ENCODE peak calls at places on chromosomes 1 and 21, in seven cellular contexts. D is K562, T is lower leg skin, Z is AG04449, W is PC-3, Q is AG09319, J is body of pancreas. B is an unnamed sample.
A peak's percentile ranks its signal among the peaks of the same experiment; 100 is the strongest.

GRCh38 chr1:151146416-151147131 is at the start of gene SEMA6C:
- DNase-seq in D (peak; percentile 94), T (peak; percentile 93), Z (peak; percentile 29), W (peak; percentile 96), Q (peak; percentile 66), J (peak; percentile 94), B (peak; percentile 96)

GRCh38 chr1:70205076-70205436 is 323 bp downstream of the LRRC40 start:
- DNase-seq in D (no peak), T (no peak), Z (no peak), W (no peak), Q (no peak), J (no peak), B (peak; percentile 3)

GRCh38 chr1:200740291-200741212 is 1.9 kb downstream of the CAMSAP2 start:
- DNase-seq in D (no peak), T (no peak), Z (no peak), W (peak; percentile 39), Q (no peak), J (no peak), B (peak; percentile 47)

GRCh38 chr1:79006564-79006963 is at the start of gene ADGRL4:
- DNase-seq in D (no peak), T (no peak), Z (no peak), W (no peak), Q (peak; percentile 4), J (peak; percentile 11), B (no peak)

GRCh38 chr21:31265293-31265692 is 78.8 kb downstream of the TIAM1 start:
- DNase-seq in D (no peak), T (no peak), Z (no peak), W (no peak), Q (no peak), J (no peak), B (no peak)

GRCh38 chr1:60903591-60903990 is 178.8 kb upstream of the NFIA start:
- DNase-seq in D (no peak), T (no peak), Z (no peak), W (no peak), Q (no peak), J (no peak), B (no peak)

GRCh38 chr1:206856674-206857464 is 8.6 kb upstream of the IL20 start:
- DNase-seq in D (no peak), T (no peak), Z (no peak), W (peak; percentile 51), Q (no peak), J (no peak), B (peak; percentile 54)

GRCh38 chr1:167043752-167044488 is 46.3 kb downstream of the GPA33 start:
- DNase-seq in D (peak; percentile 70), T (no peak), Z (no peak), W (peak; percentile 76), Q (no peak), J (peak; percentile 87), B (peak; percentile 83)

GRCh38 chr1:160108888-160109662 is 6.5 kb upstream of the ATP1A2 start:
- DNase-seq in D (peak; percentile 33), T (no peak), Z (no peak), W (peak; percentile 73), Q (no peak), J (peak; percentile 38), B (peak; percentile 88)

GRCh38 chr1:2385606-2386280 is 5.6 kb downstream of the MORN1 start:
- DNase-seq in D (no peak), T (no peak), Z (no peak), W (no peak), Q (no peak), J (no peak), B (no peak)

GRCh38 chr1:41493626-41494350 is 9.3 kb upstream of the EDN2 start:
- DNase-seq in D (peak; percentile 59), T (no peak), Z (no peak), W (no peak), Q (no peak), J (no peak), B (no peak)

GRCh38 chr1:51222136-51222787 is 13.8 kb upstream of the RNF11 start:
- DNase-seq in D (no peak), T (no peak), Z (no peak), W (no peak), Q (no peak), J (no peak), B (no peak)

GRCh38 chr1:66478116-66478515 is 55.8 kb upstream of the SGIP1 start:
- DNase-seq in D (no peak), T (no peak), Z (peak; percentile 92), W (peak; percentile 86), Q (no peak), J (no peak), B (peak; percentile 74)

GRCh38 chr1:25804964-25805862 is 5.2 kb downstream of the SELENON start:
- DNase-seq in D (no peak), T (no peak), Z (no peak), W (no peak), Q (no peak), J (no peak), B (no peak)

GRCh38 chr1:228367798-228368791 is 38.5 kb downstream of the TRIM11 start:
- DNase-seq in D (peak; percentile 96), T (no peak), Z (no peak), W (peak; percentile 65), Q (no peak), J (peak; percentile 18), B (no peak)

GRCh38 chr1:46489638-46490602 is at the start of gene DMBX1:
- DNase-seq in D (peak; percentile 92), T (no peak), Z (no peak), W (peak; percentile 73), Q (no peak), J (peak; percentile 40), B (peak; percentile 28)

GRCh38 chr1:110513511-110513910 is 5.5 kb downstream of the KCNA10 start:
- DNase-seq in D (no peak), T (no peak), Z (no peak), W (peak; percentile 11), Q (no peak), J (no peak), B (peak; percentile 8)

GRCh38 chr1:58861510-58861909 is 77.7 kb upstream of the JUN start:
- DNase-seq in D (no peak), T (no peak), Z (no peak), W (peak; percentile 58), Q (no peak), J (no peak), B (peak; percentile 25)

GRCh38 chr1:46615735-46616134 is 876 bp downstream of the MOB3C start:
- DNase-seq in D (no peak), T (no peak), Z (no peak), W (no peak), Q (no peak), J (no peak), B (no peak)

GRCh38 chr1:174074757-174075156 is 52.6 kb upstream of the RC3H1 start:
- DNase-seq in D (no peak), T (no peak), Z (peak; percentile 5), W (peak; percentile 42), Q (peak; percentile 3), J (no peak), B (peak; percentile 52)
- TF ChIP-seq CTCF in D (peak; percentile 81), T (no peak), Z (peak; percentile 14), W (peak; percentile 62), Q (peak; percentile 52), J (peak; percentile 48), B (peak; percentile 68)

DNA sequence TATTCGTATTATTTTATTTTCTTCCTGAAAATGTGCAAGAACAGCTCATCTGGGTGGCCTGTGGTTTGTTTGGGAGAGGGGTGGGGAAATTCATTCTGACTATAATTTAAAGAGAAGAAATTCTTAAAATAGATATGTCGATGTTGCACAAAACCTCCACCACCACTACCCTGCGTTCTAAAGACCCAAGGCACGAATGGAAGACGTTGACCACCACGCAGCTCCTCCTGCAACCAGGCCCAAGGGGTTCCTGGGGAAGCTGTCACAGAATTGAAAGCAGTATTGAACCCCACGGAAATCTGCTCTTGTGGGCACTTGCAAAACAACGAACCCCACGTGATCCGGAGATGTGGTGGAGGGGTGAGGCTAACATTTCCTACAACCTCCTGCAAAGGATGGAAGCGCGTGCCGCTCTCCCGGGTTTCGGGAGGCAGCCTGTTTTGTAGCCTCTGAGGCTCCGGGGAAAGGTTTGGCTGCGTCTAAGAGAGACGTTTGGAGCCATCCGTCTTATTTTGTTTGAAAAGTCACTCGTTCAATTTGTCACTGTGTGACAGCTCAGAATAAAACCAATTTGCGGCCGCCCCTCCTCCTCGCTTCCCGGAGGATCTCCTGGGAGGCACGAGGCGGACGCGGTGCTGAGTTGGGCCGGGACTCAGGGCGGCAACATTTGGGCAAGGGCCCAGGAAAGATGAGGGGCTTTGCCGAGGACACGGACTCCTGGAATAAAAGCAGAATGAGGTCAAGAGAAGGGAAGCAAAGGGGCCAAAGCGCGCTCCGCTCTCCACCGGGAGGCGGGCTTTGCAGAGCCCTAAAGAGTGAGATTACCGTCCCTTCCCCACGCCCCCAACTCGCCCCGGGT is 791 bp upstream of the HLX start:
- DNase-seq in D (peak; percentile 33), T (no peak), Z (no peak), W (no peak), Q (no peak), J (no peak), B (no peak)
- TF ChIP-seq CTCF in D (no peak), T (no peak), Z (no peak), W (no peak), Q (peak; percentile 14), J (no peak), B (no peak)

GRCh38 chr1:165893507-165893906 is 66.1 kb downstream of the UCK2 start:
- DNase-seq in D (no peak), T (no peak), Z (no peak), W (no peak), Q (no peak), J (no peak), B (no peak)

GRCh38 chr1:165892935-165893334 is 65.5 kb downstream of the UCK2 start:
- DNase-seq in D (no peak), T (no peak), Z (no peak), W (no peak), Q (no peak), J (no peak), B (no peak)

GRCh38 chr1:165896277-165896676 is 68.9 kb downstream of the UCK2 start:
- DNase-seq in D (no peak), T (no peak), Z (peak; percentile 92), W (peak; percentile 53), Q (peak; percentile 77), J (no peak), B (peak; percentile 71)

GRCh38 chr1:165895451-165895871 is 68.0 kb downstream of the UCK2 start:
- DNase-seq in D (no peak), T (no peak), Z (no peak), W (no peak), Q (no peak), J (no peak), B (no peak)

GRCh38 chr1:165894591-165894990 is 67.2 kb downstream of the UCK2 start:
- DNase-seq in D (no peak), T (no peak), Z (no peak), W (peak; percentile 16), Q (no peak), J (no peak), B (no peak)
- TF ChIP-seq CTCF in D (no peak), T (no peak), Z (peak; percentile 8), W (no peak), Q (no peak), J (no peak), B (no peak)

DNA sequence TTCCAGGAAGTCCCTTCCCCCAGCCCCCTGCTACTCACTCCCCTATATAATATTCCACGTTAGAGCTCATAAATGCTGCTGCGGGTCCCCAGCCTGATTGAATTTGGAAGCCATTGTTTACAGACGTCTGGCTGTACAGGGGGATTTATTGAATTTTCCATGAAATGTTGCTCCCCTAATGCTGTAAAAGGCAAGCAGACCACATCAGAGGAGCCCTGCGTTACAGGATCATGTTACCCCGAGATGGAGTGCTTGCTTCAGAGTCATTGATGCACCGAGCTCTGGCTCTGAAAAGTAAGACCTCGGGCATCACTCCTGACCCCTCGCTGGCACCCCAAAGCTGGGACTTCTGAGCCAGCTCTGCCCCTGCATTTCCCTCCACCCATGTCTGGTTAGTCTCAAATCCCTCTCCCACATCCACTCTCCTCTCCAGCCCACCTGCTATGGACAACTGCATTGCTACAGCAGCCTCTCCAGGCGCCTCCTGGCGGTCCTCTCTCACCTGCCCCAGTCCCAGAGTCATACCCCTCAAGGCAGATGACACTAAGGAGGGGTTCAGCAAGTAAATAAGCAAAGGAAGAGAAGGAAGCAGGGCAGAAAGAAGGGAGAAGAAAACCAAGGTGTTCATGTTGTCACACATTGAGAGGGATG is 127.8 kb downstream of the TMEM53 start:
- DNase-seq in D (peak; percentile 42), T (no peak), Z (no peak), W (no peak), Q (no peak), J (no peak), B (no peak)
- TF ChIP-seq CTCF in D (peak; percentile 66), T (no peak), Z (no peak), W (no peak), Q (no peak), J (no peak), B (no peak)

B was measured in MCF 10A.